ENCODE peak calls at places on chromosomes 6 and 20, in five cellular contexts. O is lung, L is fibroblast of lung, K is nephron progenitor cell, V is Peyer's patch. B is an unnamed sample.

GRCh38 chr6:25487012-25487411 is 165.0 kb upstream of the SCGN start:
- DNase-seq in O (no peak), L (no peak), K (no peak), V (no peak), B (no peak)

GRCh38 chr6:1404066-1404712 is 14.8 kb downstream of the FOXF2 start:
- DNase-seq in O (no peak), L (peak), K (no peak), V (peak), B (no peak)

GRCh38 chr6:135830971-135831370 is 20.5 kb upstream of the PDE7B start:
- DNase-seq in O (no peak), L (peak), K (no peak), V (no peak), B (no peak)

GRCh38 chr20:32247957-32248497 is 29.4 kb upstream of the KIF3B start:
- DNase-seq in O (no peak), L (no peak), K (no peak), V (no peak), B (no peak)

GRCh38 chr20:52552181-52552872 is 360.7 kb upstream of the ZFP64 start:
- DNase-seq in O (no peak), L (peak), K (no peak), V (no peak), B (no peak)

GRCh38 chr20:53276143-53276542 is 304.0 kb downstream of the TSHZ2 start:
- DNase-seq in O (no peak), L (no peak), K (no peak), V (no peak), B (no peak)

GRCh38 chr20:11814276-11814675 is 103.4 kb upstream of the BTBD3 start:
- DNase-seq in O (no peak), L (peak), K (no peak), V (no peak), B (no peak)

GRCh38 chr20:58173930-58174707 is 54.3 kb downstream of the ANKRD60 start:
- DNase-seq in O (no peak), L (peak), K (no peak), V (no peak), B (no peak)

GRCh38 chr6:135088818-135089809 is 34.5 kb upstream of the HBS1L start:
- DNase-seq in O (no peak), L (peak), K (no peak), V (no peak), B (peak)

GRCh38 chr6:37794825-37795224 is 24.7 kb upstream of the ZFAND3 start:
- DNase-seq in O (no peak), L (peak), K (no peak), V (no peak), B (no peak)

GRCh38 chr20:15854871-15855270 is 718.4 kb downstream of the KIF16B start:
- DNase-seq in O (no peak), L (no peak), K (no peak), V (no peak), B (no peak)

GRCh38 chr20:32482251-32483220 is 102.6 kb downstream of the NOL4L start:
- DNase-seq in O (no peak), L (no peak), K (peak), V (peak), B (no peak)

GRCh38 chr6:157974341-157974894 is 7.2 kb upstream of the SYNJ2 start:
- DNase-seq in O (no peak), L (peak), K (no peak), V (no peak), B (no peak)

GRCh38 chr6:447381-448165 is 56.0 kb downstream of the IRF4 start:
- DNase-seq in O (no peak), L (no peak), K (no peak), V (peak), B (no peak)

GRCh38 chr20:50645253-50646068 is 45.9 kb downstream of the RIPOR3 start:
- DNase-seq in O (peak), L (peak), K (peak), V (peak), B (no peak)

GRCh38 chr6:107423474-107423873 is 35.9 kb downstream of the PDSS2 start:
- DNase-seq in O (no peak), L (no peak), K (no peak), V (no peak), B (no peak)

GRCh38 chr20:4932061-4932460 is 69.2 kb downstream of the SLC23A2 start:
- DNase-seq in O (no peak), L (no peak), K (no peak), V (no peak), B (no peak)

GRCh38 chr6:107215334-107215733 is 100.0 kb upstream of the BEND3 start:
- DNase-seq in O (no peak), L (no peak), K (no peak), V (no peak), B (no peak)

GRCh38 chr6:150334790-150335783 is 33.7 kb upstream of the IYD start:
- DNase-seq in O (peak), L (peak), K (peak), V (peak), B (peak)

GRCh38 chr6:1837868-1838267 is 228.2 kb downstream of the FOXC1 start:
- DNase-seq in O (no peak), L (no peak), K (peak), V (no peak), B (no peak)

GRCh38 chr6:3522561-3523287 is 65.9 kb upstream of the SLC22A23 start:
- DNase-seq in O (no peak), L (no peak), K (no peak), V (no peak), B (no peak)

GRCh38 chr6:140346461-140346860 is 972.0 kb upstream of the CITED2 start:
- DNase-seq in O (no peak), L (peak), K (no peak), V (no peak), B (no peak)

DNA sequence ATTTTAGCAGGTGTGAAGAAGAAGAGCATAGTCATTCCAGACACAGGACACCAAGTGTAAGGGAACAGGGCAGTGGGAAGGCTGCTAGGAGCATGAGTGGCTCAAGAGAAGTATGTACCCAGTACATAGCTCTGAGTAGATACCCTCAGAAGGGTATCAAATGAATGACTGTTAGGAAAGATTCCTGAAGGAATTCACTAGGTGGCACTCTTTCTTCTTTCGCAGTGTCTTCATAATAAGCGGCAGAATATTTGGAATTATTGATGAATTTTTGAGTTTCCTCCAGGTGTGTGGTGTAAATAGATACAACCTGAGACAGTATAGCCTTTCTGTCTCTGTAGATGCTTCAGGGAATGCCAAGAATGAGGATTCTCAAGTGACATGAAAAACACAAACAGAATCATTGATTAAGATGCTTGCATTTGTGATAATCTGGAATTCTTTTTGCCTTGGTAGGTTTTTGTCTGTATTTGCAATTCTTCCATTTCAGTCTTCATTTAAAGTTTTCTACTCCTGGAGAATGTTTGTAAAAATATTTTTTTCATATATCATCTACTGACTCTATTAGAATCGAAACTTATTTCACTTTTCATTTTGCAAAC is 264.3 kb upstream of the RIMS1 start:
- DNase-seq in O (no peak), L (peak), K (no peak), V (no peak), B (no peak)
- TF ChIP-seq CTCF in O (no peak), L (peak), K (peak), V (no peak), B (peak)

GRCh38 chr6:122580731-122581130 is 29.5 kb upstream of the PKIB start:
- DNase-seq in O (no peak), L (no peak), K (no peak), V (no peak), B (no peak)
- TF ChIP-seq CTCF in O (no peak), L (no peak), K (no peak), V (no peak), B (no peak)

GRCh38 chr6:156950084-156950483 is 172.9 kb downstream of the ARID1B start:
- DNase-seq in O (no peak), L (no peak), K (no peak), V (no peak), B (no peak)
- TF ChIP-seq CTCF in O (no peak), L (no peak), K (no peak), V (no peak), B (no peak)

GRCh38 chr6:57173056-57173885 is 1.1 kb downstream of the BAG2 start:
- DNase-seq in O (no peak), L (peak), K (peak), V (peak), B (peak)

GRCh38 chr6:57174511-57174907 is 2.4 kb downstream of the BAG2 start:
- DNase-seq in O (no peak), L (no peak), K (no peak), V (no peak), B (no peak)

GRCh38 chr6:57177545-57178225 is 5.6 kb downstream of the BAG2 start:
- DNase-seq in O (no peak), L (peak), K (no peak), V (peak), B (no peak)

GRCh38 chr6:57173886-57174510 is 1.9 kb downstream of the BAG2 start:
- DNase-seq in O (no peak), L (peak), K (no peak), V (no peak), B (no peak)

DNA sequence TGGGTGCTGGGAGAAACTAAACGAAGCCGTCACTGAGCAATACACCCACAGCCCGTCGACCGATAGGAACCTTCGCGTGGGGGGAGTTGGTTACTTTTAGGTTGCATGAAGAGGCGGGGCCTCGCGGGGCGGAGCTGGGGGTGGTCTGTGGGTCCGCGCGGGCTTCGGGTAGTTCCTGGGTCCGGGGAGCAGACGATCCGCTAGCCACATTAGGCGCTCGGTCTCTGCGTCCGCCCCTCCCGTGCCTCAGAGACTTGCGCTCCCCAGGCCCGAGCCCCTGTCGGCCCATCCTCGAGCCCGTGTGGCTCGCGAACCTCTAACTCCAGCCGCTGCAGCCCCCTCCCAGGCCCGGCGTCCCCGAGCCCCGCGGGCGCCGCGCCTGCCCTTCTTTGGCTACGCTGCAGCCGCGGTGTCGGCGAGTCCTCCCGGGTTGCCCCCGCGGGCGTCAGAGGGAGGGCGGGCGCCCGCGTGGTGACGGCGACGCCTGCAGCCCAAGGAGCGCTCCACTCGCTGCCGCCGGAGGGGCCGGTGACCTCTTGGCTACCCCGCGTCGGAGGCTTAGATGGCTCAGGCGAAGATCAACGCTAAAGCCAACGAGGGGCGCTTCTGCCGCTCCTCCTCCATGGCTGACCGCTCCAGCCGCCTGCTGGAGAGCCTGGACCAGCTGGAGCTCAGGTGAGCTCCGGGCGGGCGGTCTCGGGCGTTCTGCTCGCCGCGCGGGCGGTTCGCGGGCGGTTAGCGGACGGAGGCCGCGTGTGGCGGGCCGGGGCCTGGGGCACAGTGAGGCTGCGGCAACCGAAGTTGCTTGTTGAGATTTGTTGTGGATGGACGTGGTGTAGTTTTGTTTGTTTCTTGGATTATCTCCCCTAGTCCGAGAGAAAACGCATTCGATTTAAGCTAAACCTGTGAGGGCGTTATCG is at the start of gene BAG2:
- DNase-seq in O (peak), L (peak), K (peak), V (peak), B (peak)
- TF ChIP-seq CTCF in O (no peak), L (no peak), K (no peak), V (peak), B (peak)

DNA sequence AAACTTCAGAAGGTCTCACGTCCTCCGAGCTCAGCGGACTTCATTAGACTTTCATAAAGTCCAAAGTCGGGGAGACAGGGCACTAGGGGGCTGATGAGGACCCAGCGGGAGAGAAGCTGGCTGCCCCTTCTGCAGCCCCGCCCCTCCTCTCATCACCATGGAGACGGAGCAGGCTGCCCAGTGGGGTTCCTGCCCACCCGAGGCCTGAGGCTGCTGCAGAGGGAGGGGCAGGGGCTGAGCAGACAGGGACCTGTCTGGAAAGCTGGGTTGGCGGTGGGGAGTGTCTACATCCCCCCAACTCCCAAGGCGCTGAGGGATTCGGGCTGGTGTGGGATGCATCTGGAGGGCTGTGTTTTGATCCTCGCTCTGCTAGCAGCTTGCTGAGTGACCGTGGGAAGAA is 1.2 kb upstream of the BPI start:
- DNase-seq in O (no peak), L (no peak), K (peak), V (no peak), B (no peak)
- TF ChIP-seq CTCF in O (no peak), L (no peak), K (no peak), V (no peak), B (no peak)

GRCh38 chr6:128370072-128370471 is 150.3 kb downstream of the PTPRK start:
- DNase-seq in O (no peak), L (peak), K (no peak), V (no peak), B (no peak)
- TF ChIP-seq CTCF in O (no peak), L (no peak), K (no peak), V (no peak), B (no peak)

GRCh38 chr6:162733489-162733888 is 5.7 kb downstream of the PACRG start:
- DNase-seq in O (no peak), L (no peak), K (no peak), V (no peak), B (no peak)

GRCh38 chr6:162736933-162737332 is 9.2 kb downstream of the PACRG start:
- DNase-seq in O (no peak), L (peak), K (no peak), V (no peak), B (no peak)
- TF ChIP-seq CTCF in O (no peak), L (no peak), K (no peak), V (no peak), B (no peak)

GRCh38 chr20:62647521-62648317 is 5.4 kb downstream of the SLCO4A1 start:
- DNase-seq in O (no peak), L (no peak), K (no peak), V (peak), B (no peak)
- TF ChIP-seq CTCF in O (no peak), L (no peak), K (no peak), V (no peak), B (no peak)

GRCh38 chr6:161218222-161218621 is 55.6 kb downstream of the AGPAT4 start:
- DNase-seq in O (no peak), L (no peak), K (no peak), V (no peak), B (no peak)
- TF ChIP-seq CTCF in O (no peak), L (no peak), K (no peak), V (no peak), B (no peak)

GRCh38 chr20:6180531-6180930 is 57.7 kb upstream of the FERMT1 start:
- DNase-seq in O (no peak), L (no peak), K (no peak), V (no peak), B (no peak)

GRCh38 chr20:6185268-6185667 is 62.4 kb upstream of the FERMT1 start:
- DNase-seq in O (no peak), L (no peak), K (no peak), V (no peak), B (no peak)

GRCh38 chr20:6178537-6178936 is 55.7 kb upstream of the FERMT1 start:
- DNase-seq in O (no peak), L (peak), K (no peak), V (no peak), B (no peak)

GRCh38 chr20:6184086-6184485 is 61.3 kb upstream of the FERMT1 start:
- DNase-seq in O (no peak), L (no peak), K (no peak), V (no peak), B (no peak)
- TF ChIP-seq CTCF in O (no peak), L (no peak), K (no peak), V (no peak), B (no peak)